ENCODE peak calls at places on chromosomes 3 and 15, in ten cellular contexts. A is mammary epithelial cell, Q is heart right ventricle, B is psoas muscle, K is heart left ventricle, J is cardiac muscle cell, T is fibroblast of mammary gland, O is AG09309, C is SK-N-SH, N is GM12865. I is an unnamed sample.

GRCh38 chr15:80093854-80094418 is 34.5 kb downstream of the ZFAND6 start:
- DNase-seq in A (peak; percentile 54), Q (peak; percentile 29), B (peak; percentile 75), K (peak; percentile 55), J (peak; percentile 46), T (peak; percentile 27), O (no peak), C (peak; percentile 23), N (no peak), I (no peak)

GRCh38 chr3:171622126-171622525 is 161.9 kb upstream of the TNIK start:
- DNase-seq in A (no peak), Q (no peak), B (no peak), K (no peak), J (no peak), T (no peak), O (no peak), C (no peak), N (no peak), I (no peak)

GRCh38 chr15:100201376-100202280 is 140.1 kb downstream of the ADAMTS17 start:
- DNase-seq in A (no peak), Q (no peak), B (no peak), K (no peak), J (no peak), T (no peak), O (no peak), C (peak; percentile 87), N (peak; percentile 42), I (peak; percentile 1)

GRCh38 chr15:91553455-91553854 is 300.1 kb upstream of the SLCO3A1 start:
- DNase-seq in A (no peak), Q (no peak), B (no peak), K (no peak), J (no peak), T (no peak), O (no peak), C (peak; percentile 10), N (no peak), I (no peak)

GRCh38 chr15:54594115-54594514 is 602.6 kb downstream of the RSL24D1 start:
- DNase-seq in A (no peak), Q (no peak), B (no peak), K (no peak), J (no peak), T (no peak), O (no peak), C (peak; percentile 1), N (no peak), I (no peak)

GRCh38 chr3:196198081-196198675 is 13.0 kb downstream of the ZDHHC19 start:
- DNase-seq in A (no peak), Q (no peak), B (peak; percentile 23), K (no peak), J (no peak), T (no peak), O (no peak), C (no peak), N (no peak), I (no peak)

GRCh38 chr3:186609247-186609868 is 3.5 kb upstream of the AHSG start:
- DNase-seq in A (peak; percentile 72), Q (no peak), B (no peak), K (no peak), J (peak; percentile 41), T (peak; percentile 40), O (no peak), C (no peak), N (peak; percentile 41), I (peak; percentile 6)

GRCh38 chr3:24591661-24592555 is 97.3 kb upstream of the THRB start:
- DNase-seq in A (peak; percentile 99), Q (no peak), B (no peak), K (no peak), J (no peak), T (peak; percentile 90), O (peak; percentile 18), C (no peak), N (no peak), I (peak; percentile 56)

GRCh38 chr3:163315786-163316185 is 1762.5 kb downstream of the SI start:
- DNase-seq in A (no peak), Q (no peak), B (no peak), K (no peak), J (no peak), T (no peak), O (no peak), C (no peak), N (no peak), I (no peak)

DNA sequence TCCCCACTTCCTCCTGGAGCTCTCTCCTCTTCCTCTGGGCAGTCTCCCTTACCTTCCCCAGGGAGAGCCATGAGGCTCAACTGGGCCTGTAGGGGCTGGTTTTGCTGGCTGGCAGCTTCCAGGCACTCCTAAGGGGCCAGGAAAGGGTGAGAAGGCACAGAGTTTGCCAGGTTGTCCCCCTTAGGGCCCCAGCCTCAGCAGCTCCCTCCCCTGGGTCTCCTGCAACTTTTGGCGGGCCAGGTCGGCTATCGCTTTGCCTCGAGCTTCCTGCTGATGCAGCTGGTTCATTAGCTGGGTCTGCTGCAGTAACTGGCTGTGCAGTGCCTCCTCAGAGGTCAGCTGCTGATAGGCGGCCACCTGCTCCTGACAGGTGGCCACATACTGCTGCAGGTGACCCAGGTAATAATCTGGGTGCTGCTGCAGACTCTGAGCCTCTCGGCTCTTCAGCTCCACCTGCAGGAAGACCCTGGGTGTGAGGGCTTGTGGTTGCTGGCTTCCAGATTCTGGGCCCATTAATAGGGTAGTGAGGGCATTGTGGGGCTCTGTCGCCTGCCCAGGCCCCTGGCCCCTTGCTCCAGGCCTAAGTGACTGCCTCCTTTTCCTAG is 29.7 kb upstream of the OR4F6 start:
- DNase-seq in A (no peak), Q (no peak), B (no peak), K (peak; percentile 19), J (no peak), T (no peak), O (no peak), C (no peak), N (peak; percentile 12), I (no peak)
- TF ChIP-seq CTCF in A (peak; percentile 52), Q (peak; percentile 22), B (no peak), K (peak; percentile 10), J (peak; percentile 19), T (peak; percentile 15), O (peak; percentile 29), C (peak; percentile 16), N (peak; percentile 38), I (no peak)

DNA sequence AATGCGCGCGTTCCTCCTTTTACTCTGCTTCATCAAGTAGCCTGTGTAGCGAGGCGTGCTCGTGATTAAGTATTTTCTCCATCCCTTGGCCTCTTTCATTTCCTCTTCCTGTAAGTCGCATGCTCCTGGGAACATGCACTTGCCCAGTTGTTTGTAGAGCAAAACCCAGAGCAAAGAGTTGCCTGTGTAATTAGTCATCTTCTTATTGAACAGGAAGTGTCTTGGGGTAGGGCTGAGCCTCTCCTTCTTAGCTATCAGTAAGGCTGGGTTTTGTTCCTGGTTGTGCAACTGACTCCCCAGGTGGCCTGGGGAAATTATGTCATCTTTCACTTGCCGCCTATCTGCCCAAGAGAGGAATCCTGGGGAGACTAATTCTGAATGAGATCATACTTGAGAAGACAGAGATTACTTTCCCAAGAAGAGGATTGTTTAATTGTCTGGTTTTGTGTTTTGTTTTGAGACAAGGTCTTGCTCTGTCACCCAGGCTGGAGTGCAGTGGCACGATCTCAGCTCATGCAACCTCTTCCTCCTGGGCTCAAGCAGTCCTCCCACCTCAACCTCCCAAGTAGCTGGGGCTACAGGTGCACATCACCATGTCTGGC is 14.9 kb downstream of the LIPH start:
- DNase-seq in A (peak; percentile 98), Q (no peak), B (peak; percentile 58), K (peak; percentile 56), J (peak; percentile 91), T (peak; percentile 89), O (peak; percentile 61), C (no peak), N (peak; percentile 97), I (peak; percentile 60)
- H3K4me3 ChIP-seq in A (no peak overlapping the region), Q (no peak overlapping the region), B (no peak overlapping the region), K (no peak overlapping the region), J (no peak overlapping the region), T (no peak overlapping the region), O (no peak overlapping the region), C (no peak overlapping the region), N (no peak overlapping the region), I (no peak overlapping the region)

DNA sequence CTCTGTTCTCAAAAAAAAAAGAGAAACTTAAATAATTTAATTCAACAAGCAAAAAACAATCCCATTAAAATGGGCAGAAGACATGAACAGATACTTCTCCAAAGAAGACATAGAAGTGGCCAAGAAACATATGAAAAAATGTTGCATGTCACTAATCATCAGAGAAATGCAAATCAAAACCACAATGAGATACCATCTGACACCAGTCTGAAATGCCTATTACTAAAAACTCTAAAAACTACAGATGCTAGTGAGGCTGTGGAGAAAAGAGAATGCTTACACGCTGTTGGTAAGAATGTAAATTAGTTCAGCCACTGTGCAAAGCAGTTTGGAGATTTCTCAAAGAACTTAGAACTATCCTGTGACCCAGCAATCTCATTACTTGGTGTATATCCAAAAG is 382.9 kb downstream of the OTOL1 start:
- DNase-seq in A (no peak), Q (no peak), B (no peak), K (no peak), J (no peak), T (no peak), O (no peak), C (no peak), N (no peak), I (peak; percentile 6)
- TF ChIP-seq CTCF in A (no peak), Q (no peak), B (no peak), K (no peak), J (no peak), T (no peak), O (no peak), C (no peak), N (no peak), I (no peak)

GRCh38 chr3:193972816-193973215 is 163.1 kb upstream of the HES1 start:
- DNase-seq in A (peak; percentile 71), Q (no peak), B (no peak), K (no peak), J (no peak), T (peak; percentile 49), O (no peak), C (no peak), N (no peak), I (peak; percentile 53)

GRCh38 chr3:193968575-193968974 is 167.4 kb upstream of the HES1 start:
- DNase-seq in A (no peak), Q (no peak), B (no peak), K (no peak), J (no peak), T (no peak), O (no peak), C (no peak), N (no peak), I (no peak)

GRCh38 chr3:193971268-193971751 is 164.6 kb upstream of the HES1 start:
- DNase-seq in A (peak; percentile 76), Q (no peak), B (no peak), K (peak; percentile 43), J (no peak), T (peak; percentile 16), O (no peak), C (no peak), N (peak; percentile 52), I (peak; percentile 35)

GRCh38 chr3:193974147-193974546 is 161.8 kb upstream of the HES1 start:
- DNase-seq in A (peak; percentile 29), Q (no peak), B (no peak), K (no peak), J (peak; percentile 32), T (peak; percentile 36), O (peak; percentile 52), C (no peak), N (no peak), I (peak; percentile 65)

DNA sequence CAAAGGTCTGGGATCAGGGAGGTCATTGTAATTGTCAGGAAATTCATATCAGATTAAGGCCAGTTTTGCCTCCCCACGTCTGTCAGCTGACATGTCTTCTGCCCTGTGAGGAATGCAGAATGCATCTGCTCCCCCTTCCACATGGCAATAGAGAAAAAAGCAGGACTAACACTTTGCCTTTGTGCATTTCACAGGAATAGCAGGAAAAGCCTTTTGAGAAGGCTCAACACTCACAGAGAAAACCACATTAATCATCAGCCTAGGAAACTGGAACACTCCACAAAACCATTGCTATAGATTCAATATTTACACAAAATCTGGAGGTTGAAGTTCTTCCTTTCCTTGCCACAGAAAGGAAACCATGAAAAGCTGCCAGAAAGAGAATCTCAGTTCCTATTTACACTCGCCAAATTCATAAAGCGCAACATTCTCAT is 165.2 kb upstream of the HES1 start:
- DNase-seq in A (peak; percentile 61), Q (no peak), B (no peak), K (no peak), J (no peak), T (no peak), O (no peak), C (no peak), N (no peak), I (no peak)
- H3K4me3 ChIP-seq in A (no peak overlapping the region), Q (no peak overlapping the region), B (no peak overlapping the region), K (no peak overlapping the region), J (no peak overlapping the region), T (no peak overlapping the region), O (no peak overlapping the region), C (no peak overlapping the region), N (no peak overlapping the region), I (no peak overlapping the region)

I was measured in AG10803.